ENCODE peak calls at places on chromosomes 4 and X, in ten cellular contexts. V is IMR-90, S is cardiac fibroblast, N is vagina, Q is RWPE1, X is Caco-2, E is stomach, B is Peyer's patch, D is tibial artery, C is keratinocyte. P is an unnamed sample.
A peak's percentile ranks its signal among the peaks of the same experiment; 100 is the strongest.

GRCh38 chrX:110317079-110317819 is 636 bp downstream of the AMMECR1 start:
- DNase-seq in D (peak; percentile 21), V (no peak), E (peak; percentile 27), X (peak; percentile 14), Q (peak; percentile 18), B (peak; percentile 57), S (no peak), C (no peak), N (no peak), P (peak; percentile 25)

GRCh38 chrX:139889760-139890159 is 43.1 kb downstream of the ATP11C start:
- DNase-seq in N (no peak), B (no peak), D (no peak), Q (peak; percentile 26), V (peak; percentile 31), E (no peak), C (no peak), S (peak; percentile 29), X (no peak), P (no peak)

GRCh38 chr4:186587416-186588018 is 32.1 kb upstream of the MTNR1A start:
- DNase-seq in C (no peak), B (peak; percentile 64), V (peak; percentile 65), N (no peak), E (peak; percentile 78), D (peak; percentile 84), S (peak; percentile 77), Q (peak; percentile 59), X (peak; percentile 69), P (peak; percentile 46)

GRCh38 chr4:162782096-162782777 is 384.5 kb downstream of the NAF1 start:
- DNase-seq in D (no peak), C (no peak), X (no peak), E (no peak), N (no peak), V (no peak), B (no peak), S (no peak), Q (no peak), P (no peak)

GRCh38 chrX:9847071-9847470 is 60.8 kb downstream of the SHROOM2 start:
- DNase-seq in N (no peak), V (peak; percentile 72), D (no peak), X (peak; percentile 65), Q (peak; percentile 27), E (no peak), B (no peak), S (no peak), C (no peak), P (no peak)

GRCh38 chr4:168124008-168124641 is 31.8 kb downstream of the ANXA10 start:
- DNase-seq in B (no peak), V (peak; percentile 88), C (peak; percentile 44), S (peak; percentile 29), E (no peak), N (no peak), D (no peak), X (no peak), Q (peak; percentile 74), P (no peak)

GRCh38 chr4:98377626-98378025 is 116.4 kb downstream of the RAP1GDS1 start:
- DNase-seq in Q (no peak), S (peak; percentile 36), B (no peak), X (no peak), E (no peak), C (no peak), N (no peak), D (no peak), V (peak; percentile 70), P (no peak)

GRCh38 chr4:181437895-181438294 is 805.3 kb upstream of the TENM3 start:
- DNase-seq in Q (no peak), X (no peak), S (no peak), V (no peak), C (no peak), B (no peak), D (no peak), E (no peak), N (no peak), P (no peak)

GRCh38 chr4:74423101-74423500 is 21.8 kb upstream of the AREG start:
- DNase-seq in S (peak; percentile 93), X (no peak), C (no peak), B (no peak), E (peak; percentile 57), V (peak; percentile 79), D (no peak), N (no peak), Q (no peak), P (no peak)

GRCh38 chr4:116531870-116532269 is 553.5 kb downstream of the TRAM1L1 start:
- DNase-seq in S (no peak), X (no peak), C (no peak), N (no peak), V (no peak), B (no peak), Q (no peak), E (no peak), D (no peak), P (no peak)

GRCh38 chr4:134879019-134879418 is 677.4 kb upstream of the PABPC4L start:
- DNase-seq in X (no peak), B (no peak), Q (no peak), N (no peak), V (no peak), D (no peak), C (no peak), S (no peak), E (no peak), P (no peak)

GRCh38 chrX:50167366-50167765 is 33.4 kb downstream of the AKAP4 start:
- DNase-seq in D (no peak), C (no peak), N (no peak), E (no peak), S (no peak), X (no peak), V (no peak), Q (no peak), B (no peak), P (no peak)

DNA sequence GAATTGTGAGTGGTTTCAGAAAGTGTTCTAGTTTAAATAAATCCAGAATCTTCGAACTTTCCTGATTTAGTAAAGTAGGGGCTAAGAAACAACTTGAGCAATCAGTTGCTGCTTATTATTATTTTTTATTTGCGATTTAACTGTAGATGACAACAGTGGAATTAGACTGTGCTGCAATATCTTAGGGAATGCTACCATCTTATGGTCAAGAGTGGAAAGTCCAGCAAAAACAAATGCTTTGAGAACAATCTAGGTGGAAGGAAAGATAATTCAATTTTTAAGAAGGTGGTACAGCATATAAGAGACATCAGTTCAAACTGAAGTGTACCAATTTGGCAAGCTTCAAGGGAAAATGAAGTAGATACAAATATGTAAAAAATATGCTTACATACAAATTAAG is 73.3 kb downstream of the CYLC1 start:
- DNase-seq in C (no peak), X (peak; percentile 4), V (no peak), S (no peak), D (no peak), B (no peak), E (no peak), N (no peak), Q (no peak), P (no peak)
- TF ChIP-seq CTCF in C (no peak), X (no peak), V (no peak), S (no peak), D (no peak), B (no peak), E (no peak), N (no peak), Q (no peak), P (no peak)

GRCh38 chrX:54909941-54910340 is 10.7 kb upstream of the TRO start:
- DNase-seq in B (no peak), S (no peak), V (no peak), N (no peak), X (no peak), C (no peak), E (no peak), D (no peak), Q (no peak), P (no peak)
- TF ChIP-seq CTCF in B (no peak), S (no peak), V (no peak), N (no peak), X (no peak), C (no peak), E (no peak), D (no peak), Q (no peak), P (no peak)

GRCh38 chr4:109576462-109576861 is 16.4 kb downstream of the MCUB start:
- DNase-seq in Q (no peak), C (no peak), S (peak; percentile 54), B (no peak), D (no peak), E (no peak), V (peak; percentile 47), X (no peak), N (no peak), P (no peak)

GRCh38 chr4:109571494-109571893 is 11.4 kb downstream of the MCUB start:
- DNase-seq in N (no peak), E (no peak), Q (no peak), C (no peak), S (no peak), B (no peak), X (no peak), V (no peak), D (no peak), P (no peak)

GRCh38 chr4:109572154-109572553 is 12.1 kb downstream of the MCUB start:
- DNase-seq in V (no peak), N (no peak), B (no peak), Q (no peak), D (no peak), E (no peak), C (no peak), S (no peak), X (no peak), P (no peak)

GRCh38 chr4:109574931-109575804 is 15.1 kb downstream of the MCUB start:
- DNase-seq in D (no peak), S (no peak), N (no peak), V (no peak), X (no peak), Q (no peak), E (no peak), B (no peak), C (no peak), P (no peak)

GRCh38 chr4:109574443-109574850 is 14.4 kb downstream of the MCUB start:
- DNase-seq in N (no peak), E (no peak), D (no peak), Q (no peak), B (no peak), S (peak; percentile 59), C (no peak), V (no peak), X (peak; percentile 35), P (no peak)
- TF ChIP-seq CTCF in N (no peak), E (no peak), D (no peak), Q (no peak), B (no peak), S (peak; percentile 32), C (peak; percentile 49), V (no peak), X (peak; percentile 59), P (peak; percentile 34)

DNA sequence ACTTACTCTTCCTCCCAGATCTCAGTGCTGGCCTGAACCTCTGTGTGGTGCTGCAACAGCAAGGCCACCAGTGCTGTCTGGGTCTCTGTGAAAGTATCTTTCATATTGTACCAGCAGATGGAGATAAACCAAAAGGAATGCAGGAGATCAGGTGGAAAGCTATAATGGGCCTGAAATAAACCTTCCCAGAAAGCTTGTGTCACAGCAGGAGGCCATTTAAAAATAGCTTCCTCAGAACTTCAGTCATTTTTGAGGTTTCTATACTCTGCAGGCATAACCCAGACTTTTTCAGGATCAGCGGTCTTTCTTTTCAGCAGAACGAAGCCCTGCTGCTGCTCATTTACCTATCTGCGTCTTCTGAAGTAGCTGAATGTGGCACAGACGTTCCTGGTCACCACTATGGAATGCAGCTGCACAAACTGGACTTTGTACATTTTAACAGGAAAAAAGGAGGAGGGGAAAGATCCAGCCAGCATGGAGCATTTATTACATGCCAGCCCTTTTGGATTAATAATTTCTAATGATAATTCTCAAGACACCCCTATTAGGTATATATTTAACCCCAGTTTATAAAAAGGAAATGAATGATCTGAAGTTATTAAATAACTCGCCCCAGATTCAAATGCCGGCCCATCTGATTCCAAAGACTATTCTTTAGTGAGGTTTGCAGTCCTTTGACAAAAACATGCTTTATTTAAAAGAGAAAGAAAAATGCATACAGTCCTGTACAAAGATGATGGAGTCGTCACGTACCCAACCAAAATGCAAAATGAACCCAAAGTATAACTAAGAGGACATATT is 119.7 kb downstream of the NFKB1 start:
- DNase-seq in S (peak; percentile 82), X (peak; percentile 74), Q (peak; percentile 69), E (peak; percentile 58), B (no peak), D (no peak), N (no peak), V (peak; percentile 82), C (no peak), P (no peak)
- TF ChIP-seq CTCF in S (peak; percentile 45), X (peak; percentile 60), Q (peak; percentile 64), E (peak; percentile 38), B (peak; percentile 36), D (peak; percentile 59), N (peak; percentile 13), V (peak; percentile 72), C (peak; percentile 32), P (peak; percentile 26)

P was measured in CD4-positive, alpha-beta T cell.